ENCODE peak calls at places on chromosomes 6 and 20, in six cellular contexts. J is mucosa of descending colon, F is breast epithelium, S is psoas muscle, Z is lower lobe of right lung, R is GM23248. A is an unnamed sample. For H3K36me3 and H3K4me1, the result is how much of the 10 kb centered on the place peaks cover.

GRCh38 chr20:50048420-50049166 is 64.4 kb downstream of the UBE2V1 start:
- DNase-seq in J (no peak), R (peak), Z (no peak), S (peak), F (peak), A (no peak)

GRCh38 chr6:121549741-121550140 is 114.3 kb downstream of the GJA1 start:
- DNase-seq in F (no peak), J (no peak), Z (no peak), S (no peak), R (peak), A (peak)

GRCh38 chr20:40307937-40308478 is 381.0 kb downstream of the MAFB start:
- DNase-seq in R (no peak), J (no peak), Z (no peak), S (no peak), F (no peak), A (no peak)

GRCh38 chr6:100574836-100575235 is 110.1 kb upstream of the SIM1 start:
- DNase-seq in J (no peak), S (no peak), F (no peak), Z (no peak), R (no peak), A (no peak)

GRCh38 chr20:8318999-8319614 is 187.0 kb downstream of the PLCB1 start:
- DNase-seq in Z (no peak), J (no peak), F (no peak), R (no peak), S (no peak), A (no peak)

GRCh38 chr6:113732384-113732966 is 124.7 kb upstream of the MARCKS start:
- DNase-seq in F (peak), S (no peak), J (no peak), R (no peak), Z (no peak), A (peak)

GRCh38 chr6:166221040-166221439 is 53.4 kb upstream of the TBXT start:
- DNase-seq in J (no peak), Z (no peak), R (no peak), F (no peak), S (no peak), A (no peak)

GRCh38 chr6:110880651-110881050 is 6.1 kb downstream of the AMD1 start:
- DNase-seq in J (no peak), R (no peak), F (no peak), Z (no peak), S (no peak), A (no peak)

GRCh38 chr6:13463941-13464340 is 23.5 kb downstream of the GFOD1 start:
- DNase-seq in Z (no peak), R (no peak), J (no peak), F (no peak), S (no peak), A (peak)

GRCh38 chr20:9978395-9979004 is 56.3 kb upstream of the ANKEF1 start:
- DNase-seq in R (peak), J (no peak), F (peak), S (no peak), Z (no peak), A (peak)

GRCh38 chr20:35496481-35496880 is 33.0 kb downstream of the C20orf173 start:
- DNase-seq in S (no peak), F (no peak), J (no peak), Z (no peak), R (no peak), A (no peak)

GRCh38 chr6:101605874-101606273 is 212.4 kb downstream of the GRIK2 start:
- DNase-seq in S (no peak), R (no peak), J (no peak), F (no peak), Z (no peak), A (no peak)

GRCh38 chr20:50267041-50267865 is 76.6 kb downstream of the CEBPB start:
- DNase-seq in F (peak), J (peak), S (peak), Z (peak), R (peak), A (peak)

GRCh38 chr20:37797669-37798175 is 103.9 kb downstream of the CTNNBL1 start:
- DNase-seq in S (no peak), R (no peak), F (no peak), Z (no peak), J (no peak), A (no peak)

GRCh38 chr6:113854531-113855499 is 2.3 kb upstream of the MARCKS start:
- DNase-seq in Z (peak), J (peak), F (peak), S (peak), R (peak), A (peak)

GRCh38 chr6:4180653-4181255 is 45.4 kb upstream of the ECI2 start:
- DNase-seq in Z (no peak), R (peak), S (no peak), J (no peak), F (no peak), A (peak)

GRCh38 chr6:36755435-36756348 is 58.1 kb downstream of the RAB44 start:
- DNase-seq in R (peak), Z (no peak), F (no peak), S (peak), J (no peak), A (peak)

GRCh38 chr6:117483645-117484016 is 1.2 kb downstream of the DCBLD1 start:
- DNase-seq in J (no peak), Z (no peak), S (no peak), R (peak), F (no peak), A (no peak)

GRCh38 chr6:72890671-72891070 is 268.8 kb downstream of the KCNQ5 start:
- DNase-seq in S (no peak), J (no peak), Z (no peak), F (no peak), R (peak), A (no peak)

GRCh38 chr6:43016935-43017334 is 2.9 kb downstream of the KLHDC3 start:
- DNase-seq in J (no peak), Z (no peak), F (no peak), S (peak), R (no peak), A (no peak)

GRCh38 chr6:7827142-7827541 is 83.4 kb downstream of the TXNDC5 start:
- DNase-seq in Z (no peak), R (peak), J (no peak), S (no peak), F (no peak), A (no peak)

GRCh38 chr20:7790189-7790588 is 150.1 kb downstream of the HAO1 start:
- DNase-seq in J (no peak), F (no peak), S (no peak), R (peak), Z (no peak), A (peak)

GRCh38 chr20:1390552-1391403 is 2.1 kb downstream of the FKBP1A start:
- DNase-seq in Z (no peak), J (no peak), R (peak), S (no peak), F (no peak), A (no peak)

GRCh38 chr20:60024801-60025200 is 66.6 kb downstream of the CDH26 start:
- DNase-seq in F (no peak), Z (no peak), S (no peak), R (no peak), J (no peak), A (no peak)

GRCh38 chr6:107009499-107009898 is 18.5 kb upstream of the MTRES1 start:
- DNase-seq in F (no peak), J (no peak), Z (no peak), R (no peak), S (no peak), A (no peak)

GRCh38 chr6:107870379-107870778 is 46.3 kb upstream of the SCML4 start:
- DNase-seq in R (peak), F (no peak), Z (no peak), J (no peak), S (no peak), A (peak)

GRCh38 chr6:150730801-150731445 is 131.2 kb downstream of the PLEKHG1 start:
- DNase-seq in R (no peak), Z (no peak), J (peak), F (no peak), S (no peak), A (no peak)

GRCh38 chr6:125753218-125753936 is 3.9 kb downstream of the HEY2 start:
- DNase-seq in S (no peak), J (no peak), Z (no peak), F (no peak), R (peak), A (peak)

GRCh38 chr6:154766288-154766687 is 33.1 kb downstream of the SCAF8 start:
- DNase-seq in Z (no peak), S (no peak), F (no peak), J (no peak), R (peak), A (no peak)

GRCh38 chr20:22523128-22523498 is 61.3 kb downstream of the FOXA2 start:
- DNase-seq in R (no peak), Z (no peak), F (no peak), J (no peak), S (no peak), A (no peak)

GRCh38 chr6:45297302-45297701 is 30.8 kb upstream of the RUNX2 start:
- DNase-seq in R (peak), F (no peak), S (no peak), Z (no peak), J (no peak), A (no peak)

GRCh38 chr6:83270971-83271714 is 78.0 kb downstream of the RWDD2A start:
- DNase-seq in J (no peak), Z (no peak), F (no peak), R (peak), S (no peak), A (peak)

GRCh38 chr6:5513393-5513792 is 252.1 kb downstream of the FARS2 start:
- DNase-seq in R (no peak), S (no peak), J (no peak), Z (no peak), F (no peak), A (no peak)

GRCh38 chr6:111810321-111811235 is 62.7 kb downstream of the FYN start:
- DNase-seq in R (no peak), J (no peak), S (no peak), F (no peak), Z (no peak), A (no peak)

GRCh38 chr20:57263767-57264150 is 2.7 kb downstream of the BMP7 start:
- DNase-seq in R (no peak), S (no peak), F (no peak), J (no peak), Z (no peak), A (no peak)

GRCh38 chr20:57387463-57387862 is 3.7 kb upstream of the RBM38 start:
- DNase-seq in J (peak), F (no peak), R (no peak), S (no peak), Z (peak), A (no peak)

GRCh38 chr6:40205801-40206200 is 271.5 kb upstream of the MOCS1 start:
- DNase-seq in Z (no peak), R (no peak), S (no peak), J (no peak), F (no peak), A (no peak)
- H3K36me3 ChIP-seq in Z (under half), R (under half), S (under half), J (under half), F (under half), A (under half)

DNA sequence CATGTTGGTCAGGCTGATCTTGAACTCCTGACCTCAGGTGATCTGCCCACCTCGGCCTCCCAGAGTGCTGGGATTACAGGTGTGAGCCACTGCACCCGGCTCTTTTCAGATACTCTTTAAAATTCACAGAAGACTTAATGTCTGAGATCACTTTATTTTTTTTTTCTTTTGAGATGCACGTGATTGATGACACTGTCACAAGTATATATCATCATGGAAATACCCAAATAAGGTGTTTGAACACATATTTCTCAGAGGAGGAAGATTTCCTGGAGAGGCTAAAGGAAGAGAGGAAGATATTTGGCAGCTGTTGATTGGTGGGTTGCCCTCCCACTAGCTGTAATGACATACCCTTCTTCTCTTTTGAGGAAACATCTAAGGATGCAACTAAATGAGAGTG is 225.9 kb upstream of the CITED2 start:
- DNase-seq in F (no peak), R (no peak), J (no peak), S (no peak), Z (no peak), A (no peak)
- H3K4me3 ChIP-seq in F (no peak), R (no peak), J (no peak), S (no peak), Z (no peak), A (no peak)

DNA sequence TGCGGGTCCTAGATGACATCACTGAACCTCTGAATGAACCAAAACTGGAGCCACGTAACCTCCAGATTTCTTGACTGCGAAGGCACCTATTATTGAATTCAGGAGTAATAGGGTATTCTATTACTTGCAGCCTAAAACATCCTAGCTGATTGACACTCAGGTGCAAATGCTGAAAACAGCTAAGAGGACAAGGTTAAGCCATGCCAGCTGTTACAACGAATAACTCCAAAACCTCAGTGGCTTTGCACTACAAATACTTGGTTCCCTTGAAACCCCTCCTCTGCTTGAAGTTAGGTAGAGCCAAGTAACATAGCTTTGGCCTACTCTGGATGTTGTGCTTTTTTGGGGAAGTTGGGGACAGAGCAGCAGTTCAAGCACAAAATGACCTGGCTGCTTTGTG is 21.0 kb upstream of the CCN5 start:
- DNase-seq in Z (no peak), F (no peak), S (no peak), J (no peak), R (no peak), A (no peak)
- H3K4me1 ChIP-seq in Z (under half), F (under half), S (under half), J (under half), R (half or more), A (under half)

DNA sequence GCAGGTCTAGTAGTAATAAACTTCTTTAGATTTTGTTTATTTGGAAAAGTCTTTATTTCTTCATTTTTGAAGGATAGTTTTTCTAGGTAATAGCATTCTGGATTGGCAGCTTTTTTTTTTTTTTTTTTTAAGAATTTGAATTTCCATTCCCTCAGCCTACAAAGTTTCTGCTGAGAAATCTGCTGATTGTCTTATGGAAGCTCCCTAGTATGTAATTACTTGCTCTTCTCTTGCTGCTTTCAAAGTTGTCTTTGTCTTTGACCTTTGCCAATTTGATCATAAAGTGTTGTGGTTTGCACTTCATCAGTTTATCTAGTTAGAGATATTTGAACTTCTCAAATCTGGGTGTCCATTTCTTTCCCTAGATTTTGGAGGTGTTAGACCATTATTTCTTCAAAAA is 82.2 kb upstream of the GMDS start:
- DNase-seq in Z (no peak), R (no peak), J (no peak), S (no peak), F (no peak), A (no peak)
- H3K36me3 ChIP-seq in Z (under half), R (under half), J (under half), S (under half), F (under half), A (under half)

GRCh38 chr20:12989586-12989985 is 19.2 kb upstream of the SPTLC3 start:
- DNase-seq in R (no peak), Z (no peak), F (no peak), J (no peak), S (no peak), A (no peak)

GRCh38 chr20:12982098-12982497 is 26.7 kb upstream of the SPTLC3 start:
- DNase-seq in R (no peak), J (no peak), F (no peak), Z (no peak), S (no peak), A (no peak)

GRCh38 chr20:12984069-12984765 is 24.6 kb upstream of the SPTLC3 start:
- DNase-seq in J (no peak), R (no peak), F (no peak), Z (no peak), S (no peak), A (peak)

GRCh38 chr20:12984863-12985262 is 23.9 kb upstream of the SPTLC3 start:
- DNase-seq in S (no peak), F (no peak), R (no peak), Z (no peak), J (no peak), A (no peak)

DNA sequence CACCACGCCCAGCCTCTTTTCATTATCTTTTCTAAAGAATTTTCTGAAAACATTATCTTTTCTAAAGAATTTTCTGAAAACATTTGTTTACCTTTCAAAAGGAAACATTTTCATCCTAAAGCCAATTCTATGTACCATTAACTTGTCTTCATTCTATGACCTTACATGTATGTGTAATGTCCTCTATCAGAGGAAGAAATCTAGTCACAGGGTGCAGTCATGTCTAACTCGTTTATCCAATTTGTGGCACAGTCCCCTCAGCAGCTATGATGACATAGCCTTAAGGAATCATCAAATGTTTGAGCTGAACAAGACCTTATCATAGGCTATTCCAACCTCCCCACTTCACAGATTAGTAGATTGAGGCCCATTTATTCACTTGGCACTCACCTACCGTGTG is 21.5 kb upstream of the SPTLC3 start:
- DNase-seq in J (no peak), R (no peak), Z (no peak), S (no peak), F (no peak), A (no peak)
- H3K4me3 ChIP-seq in J (no peak), R (no peak), Z (no peak), S (no peak), F (no peak), A (no peak)

GRCh38 chr6:16338577-16339262 is 100.3 kb downstream of the GMPR start:
- DNase-seq in F (peak), J (peak), R (peak), S (peak), Z (no peak), A (peak)

GRCh38 chr6:16337280-16337975 is 99.0 kb downstream of the GMPR start:
- DNase-seq in S (peak), J (peak), F (peak), R (peak), Z (peak), A (peak)

GRCh38 chr6:16335176-16335575 is 96.8 kb downstream of the GMPR start:
- DNase-seq in S (no peak), R (no peak), F (no peak), Z (no peak), J (no peak), A (no peak)

GRCh38 chr6:16334671-16335070 is 96.3 kb downstream of the GMPR start:
- DNase-seq in R (peak), J (no peak), Z (no peak), F (peak), S (peak), A (peak)

DNA sequence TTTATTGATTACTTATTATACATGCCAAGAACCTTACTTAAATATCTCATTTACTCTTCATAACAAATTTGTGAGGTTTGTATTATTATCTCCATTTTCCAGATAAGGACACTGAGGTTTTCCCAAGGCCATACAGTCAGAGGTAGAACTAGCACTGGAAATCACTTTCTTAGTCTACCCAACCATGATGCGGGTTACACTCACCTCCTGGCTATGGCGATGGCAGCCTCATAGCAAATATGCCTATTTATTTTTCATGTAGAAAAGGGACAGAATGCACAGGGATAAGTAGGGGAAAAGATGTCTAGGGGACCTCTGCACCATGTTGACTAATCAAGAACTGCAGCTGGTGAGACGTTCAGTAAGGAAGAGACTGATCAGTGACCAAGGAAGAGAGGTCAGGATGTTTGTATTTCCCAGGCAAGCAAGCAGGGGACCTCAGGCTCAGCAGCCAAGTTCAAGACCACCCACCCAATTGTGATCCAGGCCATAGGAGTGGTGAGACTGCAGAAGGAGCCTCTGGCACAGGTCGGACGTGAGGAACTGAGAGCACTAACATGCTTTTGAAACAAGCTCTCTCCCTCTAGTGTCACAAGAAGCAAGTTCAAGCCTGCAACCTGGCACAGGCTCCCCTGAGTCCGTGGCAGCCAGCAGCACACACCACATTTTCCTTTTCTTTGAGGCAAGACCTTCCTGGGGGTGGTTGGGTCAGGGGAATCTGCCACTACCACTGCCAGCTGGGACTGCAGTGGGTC is 97.8 kb downstream of the GMPR start:
- DNase-seq in J (no peak), S (no peak), F (peak), R (peak), Z (no peak), A (no peak)
- H3K4me1 ChIP-seq in J (under half), S (half or more), F (under half), R (half or more), Z (half or more), A (half or more)

DNA sequence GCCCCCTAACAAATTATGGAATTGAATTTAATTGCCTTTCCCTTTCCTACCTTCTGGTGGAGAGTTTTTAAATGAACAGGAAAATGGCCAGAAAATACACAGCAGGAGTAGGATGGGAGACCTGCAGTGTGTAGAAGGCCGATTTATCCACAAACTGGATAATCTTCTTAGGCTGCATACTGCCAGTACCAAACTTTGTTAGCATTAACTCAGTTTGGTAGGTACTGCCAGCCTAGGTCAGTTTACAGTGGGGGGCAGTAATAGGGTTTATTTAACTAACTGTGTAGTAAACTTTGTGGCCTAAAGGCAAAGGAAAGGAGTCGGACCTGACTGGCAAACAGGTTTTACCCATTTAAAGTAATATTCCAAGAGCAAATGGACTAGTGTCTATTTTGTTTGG is 4.6 kb downstream of the NCOA3 start:
- DNase-seq in J (no peak), Z (no peak), S (no peak), R (no peak), F (no peak), A (no peak)
- H3K36me3 ChIP-seq in J (under half), Z (under half), S (under half), R (under half), F (under half), A (under half)

A was measured in fibroblast of lung.